ENCODE peak calls at places on chromosomes 4 and X, in five cellular contexts. W is astrocyte of the hippocampus, R is RPMI7951, I is coronary artery, M is H54. Z is an unnamed sample.

GRCh38 chr4:71429106-71429505 is 90.3 kb downstream of the SLC4A4 start:
- DNase-seq in W (no peak), R (no peak), I (no peak), M (no peak), Z (no peak)

GRCh38 chrX:65688403-65688881 is 21.0 kb downstream of the MSN start:
- DNase-seq in W (no peak), R (peak; percentile 52), I (no peak), M (no peak), Z (no peak)

GRCh38 chrX:129690435-129690834 is 35.7 kb upstream of the APLN start:
- DNase-seq in W (no peak), R (no peak), I (peak; percentile 55), M (no peak), Z (no peak)

GRCh38 chr4:24226667-24227066 is 336.8 kb upstream of the PPARGC1A start:
- DNase-seq in W (peak; percentile 39), R (no peak), I (no peak), M (no peak), Z (no peak)

GRCh38 chrX:10240918-10241317 is 84.1 kb downstream of the CLCN4 start:
- DNase-seq in W (peak; percentile 68), R (peak; percentile 74), I (no peak), M (no peak), Z (no peak)

GRCh38 chrX:19865567-19866363 is 21.6 kb downstream of the SH3KBP1 start:
- DNase-seq in W (no peak), R (no peak), I (no peak), M (no peak), Z (no peak)

GRCh38 chr4:109385260-109385659 is 48.4 kb upstream of the SEC24B start:
- DNase-seq in W (no peak), R (no peak), I (no peak), M (no peak), Z (no peak)

GRCh38 chr4:142817442-142817841 is 28.7 kb downstream of the INPP4B start:
- DNase-seq in W (peak; percentile 96), R (peak; percentile 89), I (no peak), M (peak; percentile 14), Z (no peak)

GRCh38 chr4:158172558-158173258 is at the start of gene GASK1B:
- DNase-seq in W (peak; percentile 79), R (peak; percentile 54), I (no peak), M (no peak), Z (no peak)

GRCh38 chr4:152708806-152709205 is 29.0 kb upstream of the TMEM154 start:
- DNase-seq in W (no peak), R (no peak), I (no peak), M (no peak), Z (no peak)

GRCh38 chr4:56424697-56425514 is 10.5 kb downstream of the PPAT start:
- DNase-seq in W (peak; percentile 49), R (peak; percentile 20), I (no peak), M (no peak), Z (no peak)

GRCh38 chr4:101288365-101289145 is 58.8 kb downstream of the PPP3CA start:
- DNase-seq in W (no peak), R (no peak), I (no peak), M (no peak), Z (no peak)

GRCh38 chrX:31199770-31200114 is 127.9 kb upstream of the FTHL17 start:
- DNase-seq in W (no peak), R (no peak), I (no peak), M (no peak), Z (no peak)

GRCh38 chr4:111266937-111267336 is 644.1 kb upstream of the PITX2 start:
- DNase-seq in W (no peak), R (no peak), I (no peak), M (no peak), Z (no peak)

GRCh38 chr4:75542824-75543223 is 13.0 kb upstream of the ODAPH start:
- DNase-seq in W (peak; percentile 77), R (peak; percentile 57), I (no peak), M (peak; percentile 20), Z (no peak)

GRCh38 chrX:29666361-29666760 is 549.0 kb upstream of the MAGEB2 start:
- DNase-seq in W (peak; percentile 6), R (peak; percentile 86), I (no peak), M (no peak), Z (no peak)

GRCh38 chrX:123846598-123847038 is 13.2 kb upstream of the XIAP start:
- DNase-seq in W (peak; percentile 29), R (peak; percentile 91), I (no peak), M (no peak), Z (no peak)

GRCh38 chrX:17595456-17596035 is 141.7 kb upstream of the SCML1 start:
- DNase-seq in W (peak; percentile 65), R (peak; percentile 81), I (no peak), M (no peak), Z (no peak)

GRCh38 chr4:2300431-2300861 is 38.5 kb upstream of the MXD4 start:
- DNase-seq in W (no peak), R (no peak), I (no peak), M (no peak), Z (no peak)

GRCh38 chr4:187209921-187210613 is 486.4 kb upstream of the FAT1 start:
- DNase-seq in W (peak; percentile 95), R (peak; percentile 86), I (no peak), M (no peak), Z (no peak)

GRCh38 chr4:7414046-7414445 is 20.7 kb downstream of the PSAPL1 start:
- DNase-seq in W (no peak), R (no peak), I (peak; percentile 17), M (no peak), Z (no peak)

GRCh38 chrX:108316456-108316855 is 121.8 kb downstream of the COL4A6 start:
- DNase-seq in W (no peak), R (no peak), I (no peak), M (no peak), Z (no peak)